ENCODE peak calls at places on chromosomes 4 and X, in ten cellular contexts. E is epithelial cell of esophagus, H is MCF 10A, L is breast epithelium, W is left ventricle myocardium inferior, S is B cell, U is endodermal cell, R is AG04450, M is lower leg skin, C is IMR-90. N is an unnamed sample.
A peak's percentile ranks its signal among the peaks of the same experiment; 100 is the strongest.

GRCh38 chr4:111453216-111453615 is 692.0 kb upstream of the FAM241A start:
- DNase-seq in E (no peak), H (no peak), L (no peak), W (no peak), S (no peak), U (no peak), R (no peak), M (no peak), C (no peak), N (no peak)

GRCh38 chr4:140691369-140691768 is 64.8 kb downstream of the TBC1D9 start:
- DNase-seq in E (peak; percentile 79), H (peak; percentile 50), L (no peak), W (no peak), S (no peak), U (no peak), R (peak; percentile 21), M (peak; percentile 36), C (peak; percentile 62), N (no peak)

GRCh38 chrX:55119271-55119670 is 30.5 kb downstream of the PAGE2 start:
- DNase-seq in E (no peak), H (no peak), L (no peak), W (no peak), S (no peak), U (no peak), R (no peak), M (no peak), C (no peak), N (no peak)

GRCh38 chr4:122073615-122074014 is 78.5 kb upstream of the BLTP1 start:
- DNase-seq in E (no peak), H (no peak), L (no peak), W (no peak), S (no peak), U (no peak), R (no peak), M (no peak), C (no peak), N (no peak)

GRCh38 chrX:20309796-20310195 is 43.1 kb upstream of the RPS6KA3 start:
- DNase-seq in E (no peak), H (no peak), L (no peak), W (no peak), S (no peak), U (no peak), R (peak; percentile 27), M (no peak), C (peak; percentile 73), N (no peak)

GRCh38 chr4:110808371-110808878 is 185.5 kb upstream of the PITX2 start:
- DNase-seq in E (peak; percentile 29), H (peak; percentile 21), L (no peak), W (no peak), S (no peak), U (no peak), R (no peak), M (no peak), C (peak; percentile 65), N (no peak)

GRCh38 chrX:119880552-119881437 is 9.2 kb downstream of the NDUFA1 start:
- DNase-seq in E (peak; percentile 61), H (peak; percentile 64), L (no peak), W (no peak), S (peak; percentile 46), U (peak; percentile 65), R (no peak), M (no peak), C (peak; percentile 63), N (no peak)

GRCh38 chrX:108468486-108468885 is 28.8 kb downstream of the COL4A5 start:
- DNase-seq in E (no peak), H (no peak), L (no peak), W (no peak), S (no peak), U (no peak), R (peak; percentile 34), M (no peak), C (peak; percentile 71), N (no peak)

GRCh38 chr4:147723316-147723715 is 8.6 kb upstream of the ARHGAP10 start:
- DNase-seq in E (no peak), H (no peak), L (no peak), W (no peak), S (no peak), U (no peak), R (no peak), M (peak; percentile 46), C (no peak), N (no peak)

GRCh38 chrX:80807606-80808159 is 2.0 kb downstream of the BRWD3 start:
- DNase-seq in E (peak; percentile 1), H (no peak), L (no peak), W (no peak), S (peak; percentile 86), U (no peak), R (no peak), M (no peak), C (no peak), N (no peak)

GRCh38 chrX:80808854-80809493 is 703 bp downstream of the BRWD3 start:
- DNase-seq in E (peak; percentile 35), H (peak; percentile 34), L (peak; percentile 19), W (no peak), S (peak; percentile 40), U (peak; percentile 68), R (no peak), M (no peak), C (no peak), N (no peak)

GRCh38 chr4:151721466-151721865 is 39.3 kb downstream of the GATB start:
- DNase-seq in E (no peak), H (no peak), L (no peak), W (no peak), S (no peak), U (no peak), R (no peak), M (no peak), C (no peak), N (no peak)

GRCh38 chr4:88352062-88352461 is 26.6 kb upstream of the HERC6 start:
- DNase-seq in E (peak; percentile 56), H (peak; percentile 46), L (no peak), W (no peak), S (no peak), U (no peak), R (no peak), M (no peak), C (peak; percentile 16), N (no peak)

GRCh38 chrX:124736553-124737240 is 390.3 kb downstream of the SH2D1A start:
- DNase-seq in E (no peak), H (no peak), L (no peak), W (no peak), S (no peak), U (peak; percentile 89), R (no peak), M (no peak), C (no peak), N (no peak)

DNA sequence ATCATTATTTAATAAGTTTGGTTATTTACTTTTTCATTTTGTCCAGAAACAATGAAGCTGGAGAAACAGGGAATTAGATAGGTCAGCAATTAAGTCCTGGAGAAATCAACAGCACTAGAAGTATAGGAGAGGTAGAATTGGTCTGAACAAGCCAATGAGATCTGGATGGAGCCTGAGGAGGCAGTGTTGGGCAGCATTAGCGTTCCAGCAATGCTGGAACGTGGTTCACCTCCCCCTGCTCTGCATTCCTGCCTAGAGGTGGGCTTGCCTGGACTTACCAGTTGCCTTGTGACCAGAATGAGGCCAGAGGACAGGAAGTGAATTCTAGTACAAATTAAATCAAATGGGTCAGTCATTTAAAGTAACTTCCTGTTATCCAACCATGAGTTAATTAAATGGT is 4.6 kb downstream of the RASSF6 start:
- DNase-seq in E (peak; percentile 60), H (no peak), L (peak; percentile 75), W (no peak), S (no peak), U (peak; percentile 89), R (no peak), M (no peak), C (no peak), N (no peak)
- TF ChIP-seq CTCF in E (peak; percentile 34), H (no peak), L (no peak), W (no peak), S (no peak), U (peak; percentile 68), R (no peak), M (no peak), C (no peak), N (no peak)

GRCh38 chrX:38189431-38190128 is 31.1 kb downstream of the SRPX start:
- DNase-seq in E (no peak), H (no peak), L (no peak), W (no peak), S (no peak), U (no peak), R (no peak), M (no peak), C (no peak), N (no peak)

GRCh38 chrX:38192007-38192625 is 28.6 kb downstream of the SRPX start:
- DNase-seq in E (peak; percentile 39), H (peak; percentile 46), L (no peak), W (no peak), S (peak; percentile 11), U (peak; percentile 65), R (no peak), M (no peak), C (peak; percentile 25), N (no peak)
- TF ChIP-seq CTCF in E (peak; percentile 58), H (peak; percentile 63), L (no peak), W (peak; percentile 55), S (peak; percentile 31), U (peak; percentile 71), R (peak; percentile 44), M (no peak), C (peak; percentile 45), N (peak; percentile 55)

DNA sequence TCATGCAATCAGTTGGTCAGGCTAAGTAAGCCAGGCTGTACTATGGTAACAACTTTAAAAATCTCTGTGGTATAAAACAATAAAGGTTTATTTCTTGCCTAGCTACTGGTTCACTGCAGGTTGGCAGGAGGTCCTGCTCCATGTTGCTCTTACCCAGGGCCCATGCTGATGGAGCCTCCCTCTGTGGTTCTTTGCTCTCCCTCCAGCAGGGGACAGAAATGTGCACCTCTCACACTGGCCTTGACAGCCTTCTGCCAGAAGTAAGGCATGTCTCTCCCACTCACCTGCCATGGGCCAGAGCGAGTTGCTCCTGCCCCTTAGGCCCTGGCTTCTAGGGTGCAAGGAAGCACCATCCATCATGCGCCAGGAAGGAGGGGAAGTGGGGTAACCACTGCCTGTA is 31.1 kb downstream of the CLDN22 start:
- DNase-seq in E (no peak), H (peak; percentile 1), L (no peak), W (no peak), S (no peak), U (no peak), R (no peak), M (no peak), C (no peak), N (no peak)
- TF ChIP-seq CTCF in E (no peak), H (no peak), L (no peak), W (no peak), S (no peak), U (peak; percentile 58), R (no peak), M (no peak), C (no peak), N (no peak)

DNA sequence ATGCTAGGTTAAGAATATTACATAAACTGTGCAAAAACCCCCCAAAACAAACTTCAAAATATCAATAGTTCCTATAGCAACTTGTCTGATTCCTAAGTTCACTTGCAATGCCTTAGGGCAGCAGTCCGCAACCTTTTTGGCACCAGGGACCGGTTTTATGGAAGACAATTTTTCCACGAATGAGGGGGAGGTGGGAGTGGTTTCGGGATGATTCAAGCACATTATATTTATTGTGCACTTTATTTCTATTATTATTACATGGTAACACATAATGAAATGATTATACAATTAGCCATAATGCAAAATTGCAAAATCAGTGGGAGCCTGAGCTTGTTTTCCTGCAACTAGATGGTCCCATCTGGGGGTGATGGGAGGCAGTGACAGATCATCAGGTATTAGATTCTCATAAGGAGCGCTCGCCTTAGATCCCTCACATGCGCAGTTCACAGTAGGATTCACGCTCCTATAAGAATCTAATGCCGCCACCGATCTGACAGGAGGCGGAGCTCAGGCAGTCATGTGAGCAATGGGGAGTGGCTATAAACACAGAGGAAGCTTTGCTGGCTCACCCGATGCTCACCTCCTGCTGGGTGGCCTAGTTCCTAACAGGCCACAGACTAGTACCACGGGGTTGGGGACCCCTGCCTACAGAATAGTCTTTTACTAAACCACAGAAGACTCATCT is 39.7 kb downstream of the ACOX3 start:
- DNase-seq in E (no peak), H (no peak), L (no peak), W (no peak), S (no peak), U (no peak), R (no peak), M (no peak), C (no peak), N (no peak)
- TF ChIP-seq CTCF in E (no peak), H (no peak), L (no peak), W (no peak), S (no peak), U (no peak), R (no peak), M (no peak), C (no peak), N (no peak)